ENCODE peak calls at places on chromosomes 12 and 14, in ten cellular contexts. One of them, this sample, is unnamed. For H3K4me1, the result is how much of the 10 kb centered on the place peaks cover.

GRCh38 chr12:104136577-104136976 is 1.4 kb downstream of the NFYB start:
- DNase-seq in Peyer's patch: no peak
- DNase-seq in H1: no peak
- DNase-seq in stomach: no peak
- DNase-seq in heart left ventricle: no peak
- DNase-seq in transverse colon: no peak
- DNase-seq in right lobe of liver: no peak
- DNase-seq in A549: no peak
- DNase-seq in tibial nerve: no peak
- DNase-seq in suprapubic skin: no peak
- DNase-seq in this sample: no peak

GRCh38 chr12:80316141-80316700 is 127.8 kb upstream of the PTPRQ start:
- DNase-seq in Peyer's patch: no peak
- DNase-seq in H1: no peak
- DNase-seq in stomach: no peak
- DNase-seq in heart left ventricle: no peak
- DNase-seq in transverse colon: no peak
- DNase-seq in right lobe of liver: no peak
- DNase-seq in A549: no peak
- DNase-seq in tibial nerve: no peak
- DNase-seq in suprapubic skin: no peak
- DNase-seq in this sample: no peak

GRCh38 chr14:51576899-51577298 is 74.8 kb upstream of the FRMD6 start:
- DNase-seq in Peyer's patch: no peak
- DNase-seq in H1: no peak
- DNase-seq in stomach: no peak
- DNase-seq in heart left ventricle: no peak
- DNase-seq in transverse colon: no peak
- DNase-seq in right lobe of liver: no peak
- DNase-seq in A549: no peak
- DNase-seq in tibial nerve: no peak
- DNase-seq in suprapubic skin: no peak
- DNase-seq in this sample: no peak

GRCh38 chr12:116964004-116964739 is 53.4 kb downstream of the FBXW8 start:
- DNase-seq in Peyer's patch: no peak
- DNase-seq in H1: no peak
- DNase-seq in stomach: no peak
- DNase-seq in heart left ventricle: no peak
- DNase-seq in transverse colon: no peak
- DNase-seq in right lobe of liver: no peak
- DNase-seq in A549: no peak
- DNase-seq in tibial nerve: no peak
- DNase-seq in suprapubic skin: no peak
- DNase-seq in this sample: no peak

GRCh38 chr14:91246051-91246852 is 1.7 kb upstream of the GPR68 start:
- DNase-seq in Peyer's patch: peak
- DNase-seq in H1: no peak
- DNase-seq in stomach: no peak
- DNase-seq in heart left ventricle: no peak
- DNase-seq in transverse colon: peak
- DNase-seq in right lobe of liver: no peak
- DNase-seq in A549: no peak
- DNase-seq in tibial nerve: no peak
- DNase-seq in suprapubic skin: no peak
- DNase-seq in this sample: no peak

GRCh38 chr12:570237-570925 is 92.9 kb downstream of the NINJ2 start:
- DNase-seq in Peyer's patch: peak
- DNase-seq in H1: peak
- DNase-seq in stomach: peak
- DNase-seq in heart left ventricle: peak
- DNase-seq in transverse colon: peak
- DNase-seq in right lobe of liver: peak
- DNase-seq in A549: peak
- DNase-seq in tibial nerve: peak
- DNase-seq in suprapubic skin: peak
- DNase-seq in this sample: peak

GRCh38 chr12:52735106-52735505 is 31.8 kb upstream of the KRT77 start:
- DNase-seq in Peyer's patch: no peak
- DNase-seq in H1: no peak
- DNase-seq in stomach: no peak
- DNase-seq in heart left ventricle: no peak
- DNase-seq in transverse colon: no peak
- DNase-seq in right lobe of liver: no peak
- DNase-seq in A549: no peak
- DNase-seq in tibial nerve: no peak
- DNase-seq in suprapubic skin: no peak
- DNase-seq in this sample: no peak

GRCh38 chr14:61695695-61696527 is 598 bp downstream of the HIF1A start:
- DNase-seq in Peyer's patch: peak
- DNase-seq in H1: peak
- DNase-seq in stomach: peak
- DNase-seq in heart left ventricle: peak
- DNase-seq in transverse colon: peak
- DNase-seq in right lobe of liver: peak
- DNase-seq in A549: peak
- DNase-seq in tibial nerve: peak
- DNase-seq in suprapubic skin: peak
- DNase-seq in this sample: peak

GRCh38 chr14:71803539-71804260 is 128.5 kb upstream of the RGS6 start:
- DNase-seq in Peyer's patch: no peak
- DNase-seq in H1: no peak
- DNase-seq in stomach: no peak
- DNase-seq in heart left ventricle: no peak
- DNase-seq in transverse colon: no peak
- DNase-seq in right lobe of liver: no peak
- DNase-seq in A549: peak
- DNase-seq in tibial nerve: no peak
- DNase-seq in suprapubic skin: no peak
- DNase-seq in this sample: peak

GRCh38 chr12:6896846-6897435 is 7.7 kb upstream of the LRRC23 start:
- DNase-seq in Peyer's patch: no peak
- DNase-seq in H1: no peak
- DNase-seq in stomach: no peak
- DNase-seq in heart left ventricle: no peak
- DNase-seq in transverse colon: no peak
- DNase-seq in right lobe of liver: no peak
- DNase-seq in A549: no peak
- DNase-seq in tibial nerve: no peak
- DNase-seq in suprapubic skin: no peak
- DNase-seq in this sample: no peak

GRCh38 chr14:21382886-21383847 is 652 bp downstream of the SUPT16H start:
- DNase-seq in Peyer's patch: peak
- DNase-seq in H1: no peak
- DNase-seq in stomach: peak
- DNase-seq in heart left ventricle: peak
- DNase-seq in transverse colon: peak
- DNase-seq in right lobe of liver: no peak
- DNase-seq in A549: peak
- DNase-seq in tibial nerve: no peak
- DNase-seq in suprapubic skin: peak
- DNase-seq in this sample: peak

GRCh38 chr14:21385170-21385904 is 1.5 kb upstream of the SUPT16H start:
- DNase-seq in Peyer's patch: no peak
- DNase-seq in H1: no peak
- DNase-seq in stomach: no peak
- DNase-seq in heart left ventricle: no peak
- DNase-seq in transverse colon: no peak
- DNase-seq in right lobe of liver: no peak
- DNase-seq in A549: no peak
- DNase-seq in tibial nerve: no peak
- DNase-seq in suprapubic skin: no peak
- DNase-seq in this sample: no peak

GRCh38 chr14:21382095-21382494 is 1.7 kb downstream of the SUPT16H start:
- DNase-seq in Peyer's patch: no peak
- DNase-seq in H1: no peak
- DNase-seq in stomach: no peak
- DNase-seq in heart left ventricle: no peak
- DNase-seq in transverse colon: no peak
- DNase-seq in right lobe of liver: no peak
- DNase-seq in A549: no peak
- DNase-seq in tibial nerve: no peak
- DNase-seq in suprapubic skin: no peak
- DNase-seq in this sample: no peak

GRCh38 chr14:21384494-21384851 is 654 bp upstream of the SUPT16H start:
- DNase-seq in Peyer's patch: no peak
- DNase-seq in H1: no peak
- DNase-seq in stomach: no peak
- DNase-seq in heart left ventricle: no peak
- DNase-seq in transverse colon: no peak
- DNase-seq in right lobe of liver: no peak
- DNase-seq in A549: no peak
- DNase-seq in tibial nerve: no peak
- DNase-seq in suprapubic skin: no peak
- DNase-seq in this sample: no peak

GRCh38 chr14:21383848-21384493 is at the start of gene SUPT16H:
- DNase-seq in Peyer's patch: peak
- DNase-seq in H1: peak
- DNase-seq in stomach: peak
- DNase-seq in heart left ventricle: peak
- DNase-seq in transverse colon: peak
- DNase-seq in right lobe of liver: peak
- DNase-seq in A549: peak
- DNase-seq in tibial nerve: peak
- DNase-seq in suprapubic skin: peak
- DNase-seq in this sample: peak
- TF ChIP-seq POLR2A in Peyer's patch: peak
- TF ChIP-seq POLR2A in H1: peak
- TF ChIP-seq POLR2A in stomach: no peak
- TF ChIP-seq POLR2A in heart left ventricle: no peak
- TF ChIP-seq POLR2A in transverse colon: peak
- TF ChIP-seq POLR2A in right lobe of liver: peak
- TF ChIP-seq POLR2A in A549: peak
- TF ChIP-seq POLR2A in tibial nerve: peak
- TF ChIP-seq POLR2A in suprapubic skin: no peak
- TF ChIP-seq POLR2A in this sample: peak

GRCh38 chr12:93918262-93918661 is 230.1 kb upstream of the PLXNC1 start:
- DNase-seq in Peyer's patch: no peak
- DNase-seq in H1: no peak
- DNase-seq in stomach: no peak
- DNase-seq in heart left ventricle: no peak
- DNase-seq in transverse colon: no peak
- DNase-seq in right lobe of liver: no peak
- DNase-seq in A549: no peak
- DNase-seq in tibial nerve: no peak
- DNase-seq in suprapubic skin: no peak
- DNase-seq in this sample: peak
- H3K27ac ChIP-seq in Peyer's patch: no peak
- H3K27ac ChIP-seq in H1: no peak
- H3K27ac ChIP-seq in stomach: no peak
- H3K27ac ChIP-seq in heart left ventricle: peak
- H3K27ac ChIP-seq in transverse colon: no peak
- H3K27ac ChIP-seq in right lobe of liver: no peak
- H3K27ac ChIP-seq in A549: peak
- H3K27ac ChIP-seq in tibial nerve: no peak
- H3K27ac ChIP-seq in suprapubic skin: no peak
- H3K27ac ChIP-seq in this sample: peak

GRCh38 chr12:49870501-49871262 is 27.8 kb upstream of the BCDIN3D start:
- DNase-seq in Peyer's patch: no peak
- DNase-seq in H1: no peak
- DNase-seq in stomach: no peak
- DNase-seq in heart left ventricle: no peak
- DNase-seq in transverse colon: no peak
- DNase-seq in right lobe of liver: no peak
- DNase-seq in A549: no peak
- DNase-seq in tibial nerve: no peak
- DNase-seq in suprapubic skin: no peak
- DNase-seq in this sample: no peak
- H3K4me1 ChIP-seq in Peyer's patch: under half
- H3K4me1 ChIP-seq in H1: under half
- H3K4me1 ChIP-seq in stomach: under half
- H3K4me1 ChIP-seq in heart left ventricle: under half
- H3K4me1 ChIP-seq in transverse colon: under half
- H3K4me1 ChIP-seq in right lobe of liver: under half
- H3K4me1 ChIP-seq in A549: under half
- H3K4me1 ChIP-seq in tibial nerve: under half
- H3K4me1 ChIP-seq in suprapubic skin: under half
- H3K4me1 ChIP-seq in this sample: under half

DNA sequence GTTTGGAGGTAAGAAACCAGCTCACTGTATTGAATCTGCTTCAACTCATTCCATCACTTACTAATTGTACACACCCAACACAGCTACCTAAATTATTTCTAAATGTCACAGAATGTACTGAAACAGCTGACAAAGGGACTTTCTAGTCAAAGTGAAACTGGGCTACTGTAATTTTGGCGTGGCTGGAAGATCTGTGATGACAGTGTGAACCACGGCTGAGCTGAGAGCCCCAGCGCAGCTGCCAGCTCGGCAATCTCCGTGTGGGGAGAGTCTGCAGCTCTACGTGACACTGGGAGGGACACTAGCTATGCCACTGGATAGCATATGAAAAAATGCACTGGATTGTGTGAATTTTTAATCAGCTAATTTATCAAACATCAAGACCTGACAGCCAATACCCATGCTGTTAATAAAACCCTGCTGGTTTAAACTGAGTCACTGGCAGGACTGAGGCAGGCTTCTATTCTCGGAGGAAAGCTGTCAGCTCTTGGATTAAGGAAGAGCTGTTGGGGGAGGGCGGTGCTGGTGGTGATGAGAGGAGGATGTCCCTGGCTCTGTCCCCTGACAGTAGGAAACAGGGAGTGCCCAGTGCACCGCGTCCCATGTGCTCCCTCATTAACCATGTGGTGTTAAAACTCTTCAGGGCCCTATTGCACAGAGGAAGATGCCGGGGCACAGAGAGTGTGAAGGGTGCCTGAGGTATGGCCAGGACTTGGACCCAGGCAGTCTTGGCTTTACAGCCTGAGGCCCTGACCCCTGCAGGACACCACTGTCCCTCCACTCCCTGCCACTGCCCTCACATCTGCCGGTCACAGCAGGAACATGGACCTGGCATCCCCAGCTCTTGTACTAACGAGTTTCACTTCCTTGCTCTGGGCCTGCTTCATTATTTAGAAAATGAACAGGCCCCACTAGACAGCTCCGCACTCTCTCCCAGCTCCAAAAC is 13.3 kb downstream of the SLC15A4 start:
- DNase-seq in Peyer's patch: peak
- DNase-seq in H1: no peak
- DNase-seq in stomach: peak
- DNase-seq in heart left ventricle: peak
- DNase-seq in transverse colon: peak
- DNase-seq in right lobe of liver: no peak
- DNase-seq in A549: no peak
- DNase-seq in tibial nerve: no peak
- DNase-seq in suprapubic skin: no peak
- DNase-seq in this sample: no peak
- TF ChIP-seq POLR2A in Peyer's patch: no peak
- TF ChIP-seq POLR2A in H1: no peak
- TF ChIP-seq POLR2A in stomach: no peak
- TF ChIP-seq POLR2A in heart left ventricle: no peak
- TF ChIP-seq POLR2A in transverse colon: no peak
- TF ChIP-seq POLR2A in right lobe of liver: no peak
- TF ChIP-seq POLR2A in A549: no peak
- TF ChIP-seq POLR2A in tibial nerve: no peak
- TF ChIP-seq POLR2A in suprapubic skin: no peak
- TF ChIP-seq POLR2A in this sample: no peak

This sample was measured in adrenal gland.